ENCODE peak calls at places on chromosome X, in four cellular contexts. O is H1, E is GM12878, W is HepG2. X is an unnamed sample. For H3K9me3, the result is how much of the 10 kb centered on the place peaks cover.

GRCh38 chrX:151753313-151754041 is 18.9 kb downstream of the CNGA2 start:
- DNase-seq in O (peak), E (no peak), W (peak), X (no peak)

GRCh38 chrX:7115557-7115956 is 32.0 kb upstream of the STS start:
- DNase-seq in O (no peak), E (peak), W (no peak), X (no peak)

GRCh38 chrX:107773906-107774435 is 1.6 kb downstream of the TSC22D3 start:
- DNase-seq in O (no peak), E (no peak), W (no peak), X (no peak)

GRCh38 chrX:68881911-68882310 is 53.1 kb downstream of the EFNB1 start:
- DNase-seq in O (no peak), E (no peak), W (no peak), X (no peak)

GRCh38 chrX:43973249-43973672 is at the start of gene NDP:
- DNase-seq in O (no peak), E (no peak), W (no peak), X (no peak)

GRCh38 chrX:110341189-110342035 is 17.2 kb upstream of the RTL9 start:
- DNase-seq in O (no peak), E (no peak), W (no peak), X (no peak)

GRCh38 chrX:40261955-40262596 is 164.3 kb upstream of the BCOR start:
- DNase-seq in O (no peak), E (no peak), W (no peak), X (no peak)

GRCh38 chrX:87518504-87518903 is 902 bp downstream of the KLHL4 start:
- DNase-seq in O (no peak), E (no peak), W (no peak), X (no peak)

GRCh38 chrX:84240848-84241565 is 53.0 kb upstream of the RPS6KA6 start:
- DNase-seq in O (no peak), E (no peak), W (no peak), X (no peak)

GRCh38 chrX:13398073-13398823 is 78.4 kb upstream of the ATXN3L start:
- DNase-seq in O (no peak), E (no peak), W (peak), X (peak)

GRCh38 chrX:16671005-16671404 is 21.0 kb downstream of the S100G start:
- DNase-seq in O (no peak), E (no peak), W (peak), X (peak)

GRCh38 chrX:153460826-153461225 is 9.6 kb downstream of the HAUS7 start:
- DNase-seq in O (no peak), E (no peak), W (peak), X (no peak)

GRCh38 chrX:151393514-151393913 is 3.5 kb upstream of the VMA21 start:
- DNase-seq in O (no peak), E (no peak), W (no peak), X (peak)

GRCh38 chrX:53263597-53264094 is 17.7 kb downstream of the IQSEC2 start:
- DNase-seq in O (no peak), E (no peak), W (no peak), X (no peak)

GRCh38 chrX:20951016-20951795 is 423.0 kb upstream of the CNKSR2 start:
- DNase-seq in O (no peak), E (no peak), W (no peak), X (no peak)

GRCh38 chrX:142804085-142804484 is 221.6 kb upstream of the SPANXN4 start:
- DNase-seq in O (peak), E (no peak), W (no peak), X (no peak)

GRCh38 chrX:48676893-48677270 is 6.7 kb upstream of the WAS start:
- DNase-seq in O (no peak), E (no peak), W (no peak), X (no peak)

DNA sequence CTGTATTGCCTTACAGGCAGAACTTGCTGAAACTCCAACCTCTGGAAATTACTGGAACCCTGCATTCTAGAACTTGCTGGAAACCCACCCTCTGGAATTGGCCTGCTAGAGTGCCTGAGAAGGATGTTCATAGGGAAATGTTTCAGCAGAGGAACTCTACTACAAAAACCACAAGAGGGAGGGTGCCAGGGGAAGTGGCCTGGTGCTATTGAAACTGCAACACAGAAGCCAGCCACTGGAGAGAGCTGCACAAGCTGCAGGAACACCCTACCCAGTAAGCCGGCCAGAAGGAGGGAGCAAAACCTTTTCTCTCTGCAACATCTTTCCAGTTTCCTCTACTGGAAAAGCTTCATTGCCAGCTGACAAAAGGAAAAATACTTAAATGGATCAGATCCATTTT is 2.5 kb upstream of the BRWD3 start:
- DNase-seq in O (no peak), E (no peak), W (peak), X (no peak)
- TF ChIP-seq SUZ12 in O (no peak), E (no peak), W (no peak), X (no peak)

DNA sequence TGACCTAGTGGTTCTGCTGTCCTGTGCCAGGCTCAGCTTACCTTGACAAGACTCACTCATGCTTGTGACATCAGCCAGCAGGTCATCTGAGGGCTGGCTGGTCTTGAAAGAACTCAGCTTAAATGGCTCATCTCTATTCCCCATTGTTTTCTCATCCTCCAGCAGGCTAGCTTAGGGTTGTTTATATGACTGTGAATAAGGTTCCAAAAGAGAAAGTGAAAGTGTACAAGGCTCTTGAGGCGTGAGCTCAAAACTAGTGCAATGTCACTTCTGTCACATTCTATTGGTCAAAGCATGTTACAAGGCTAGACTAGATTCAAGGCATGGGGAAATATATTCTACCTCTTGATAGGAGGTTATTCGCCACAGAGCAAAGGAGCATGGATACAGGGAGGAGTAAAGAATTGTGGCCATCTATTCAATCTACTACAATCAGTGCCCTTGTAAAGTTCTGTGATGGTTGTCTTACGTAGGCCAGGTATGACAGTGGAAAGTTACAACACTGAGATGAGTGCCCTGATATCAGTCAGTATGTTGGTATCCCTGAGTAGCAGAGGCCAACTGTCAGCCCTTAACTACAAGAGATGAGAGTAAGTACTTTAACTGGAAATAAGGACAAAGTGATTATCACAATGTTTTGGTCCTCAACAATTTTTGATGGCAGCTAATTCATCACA is 19.8 kb upstream of the TMLHE start:
- DNase-seq in O (no peak), E (peak), W (no peak), X (no peak)
- H3K4me3 ChIP-seq in O (no peak), E (peak), W (no peak), X (no peak)

DNA sequence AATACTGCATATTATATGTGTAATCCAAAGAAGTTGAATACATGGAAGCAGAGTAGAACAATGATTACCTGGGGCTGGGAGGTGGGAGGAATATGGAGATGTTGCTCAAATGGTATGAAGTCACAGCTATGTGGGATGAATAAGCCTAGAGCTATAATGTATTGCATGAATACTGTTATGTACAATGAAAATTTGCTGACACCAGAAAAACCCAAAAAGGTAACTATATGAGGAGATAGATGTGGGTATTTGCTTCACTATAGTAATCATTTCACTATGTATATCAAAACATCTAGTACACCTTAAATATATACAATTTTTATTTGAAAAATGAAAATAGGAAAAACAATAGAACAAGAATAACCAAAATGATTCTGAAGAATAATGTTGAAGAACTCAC is 11.2 kb downstream of the PAGE3 start:
- DNase-seq in O (no peak), E (no peak), W (no peak), X (no peak)
- H3K9me3 ChIP-seq in O (under half), E (under half), W (under half), X (under half)

DNA sequence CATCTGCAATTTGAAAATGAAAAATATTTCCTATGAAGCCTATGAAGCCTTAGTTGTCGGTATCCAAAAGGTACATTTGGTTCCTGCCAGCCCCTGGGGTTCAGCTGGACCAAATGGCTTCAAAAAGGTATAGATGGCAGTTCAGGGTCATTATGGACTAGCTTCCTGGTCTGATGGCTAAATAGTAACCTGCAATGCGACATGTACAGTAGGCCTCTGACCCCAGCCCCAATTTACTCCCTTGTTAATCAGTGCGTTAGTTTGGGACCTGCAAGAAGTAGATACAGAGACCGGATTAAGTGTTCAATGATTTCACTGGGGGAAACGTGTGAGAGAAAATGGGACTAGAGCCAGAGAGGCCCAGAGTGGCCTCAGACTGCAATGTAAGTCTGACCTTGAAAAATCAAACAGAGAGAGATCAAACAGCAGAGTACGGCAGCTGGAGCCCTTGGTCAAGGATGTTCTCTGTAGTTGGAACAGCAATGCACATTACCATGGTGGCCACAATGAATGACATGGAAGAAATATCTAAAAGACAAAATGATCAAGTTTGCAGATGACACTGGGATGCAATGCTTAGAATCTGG is 115.0 kb upstream of the MBNL3 start:
- DNase-seq in O (no peak), E (no peak), W (peak), X (no peak)
- TF ChIP-seq SUZ12 in O (no peak), E (no peak), W (no peak), X (no peak)

GRCh38 chrX:41275661-41276609 is 58.0 kb upstream of the DDX3X start:
- DNase-seq in O (peak), E (no peak), W (peak), X (no peak)

GRCh38 chrX:41273638-41274037 is 60.3 kb upstream of the DDX3X start:
- DNase-seq in O (no peak), E (no peak), W (no peak), X (no peak)

GRCh38 chrX:41276661-41277506 is 57.1 kb upstream of the DDX3X start:
- DNase-seq in O (no peak), E (no peak), W (no peak), X (no peak)
- H3K4me3 ChIP-seq in O (peak), E (peak), W (peak), X (peak)

GRCh38 chrX:57681341-57681740 is 1.3 kb upstream of the NLRP2B start:
- DNase-seq in O (no peak), E (no peak), W (no peak), X (no peak)

GRCh38 chrX:57680160-57680559 is at the start of gene NLRP2B:
- DNase-seq in O (no peak), E (no peak), W (no peak), X (no peak)

GRCh38 chrX:57674861-57675260 is 5.2 kb downstream of the NLRP2B start:
- DNase-seq in O (no peak), E (no peak), W (no peak), X (no peak)

GRCh38 chrX:57678686-57679428 is 1.2 kb downstream of the NLRP2B start:
- DNase-seq in O (no peak), E (no peak), W (no peak), X (no peak)

GRCh38 chrX:57677132-57677858 is 2.8 kb downstream of the NLRP2B start:
- DNase-seq in O (no peak), E (no peak), W (no peak), X (no peak)
- H3K9me3 ChIP-seq in O (under half), E (under half), W (under half), X (under half)

DNA sequence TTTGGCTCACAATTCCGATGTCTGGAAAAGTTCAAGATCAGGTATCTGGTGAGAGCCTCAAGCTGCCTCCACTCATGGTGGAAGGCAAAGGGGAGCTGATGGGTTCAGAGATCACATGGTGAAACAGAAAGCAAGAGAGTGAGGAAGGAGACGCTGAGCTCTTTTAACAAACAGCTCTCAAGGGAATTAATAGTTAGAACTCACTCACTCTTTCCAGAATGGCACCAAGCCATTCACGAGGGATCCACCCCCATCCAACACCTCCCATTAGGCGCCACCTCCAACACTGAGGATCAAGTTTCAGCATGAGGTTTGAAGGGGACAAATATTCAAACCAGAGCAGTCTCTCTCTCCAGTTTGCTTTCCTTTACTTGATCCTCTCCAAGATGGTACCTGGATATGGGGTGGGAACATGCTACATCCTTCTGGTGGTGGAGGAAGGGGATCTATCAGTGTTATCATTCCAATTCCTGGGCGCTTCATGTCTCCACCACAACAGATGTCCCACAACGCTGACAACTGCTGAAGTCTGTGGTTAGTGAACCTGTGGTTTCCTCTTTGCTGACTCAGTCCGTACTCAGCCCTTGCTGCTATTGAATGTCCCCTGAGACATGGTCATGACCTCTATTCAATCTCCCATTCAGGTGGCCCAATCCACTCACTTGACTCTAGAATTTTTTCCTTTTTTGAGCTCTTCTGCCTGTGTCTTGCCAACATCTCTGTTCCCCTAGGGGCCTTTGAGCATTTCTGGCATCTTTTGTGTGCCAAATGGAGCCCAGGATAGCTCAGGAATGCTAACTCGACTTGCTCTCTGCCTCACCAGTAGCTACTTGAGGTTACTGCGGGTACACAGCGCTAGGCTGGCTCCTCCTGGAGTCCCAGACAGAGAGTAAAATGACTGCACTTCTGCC is 395.2 kb downstream of the MID1IP1 start:
- DNase-seq in O (no peak), E (peak), W (no peak), X (no peak)
- TF ChIP-seq SUZ12 in O (no peak), E (no peak), W (no peak), X (no peak)

DNA sequence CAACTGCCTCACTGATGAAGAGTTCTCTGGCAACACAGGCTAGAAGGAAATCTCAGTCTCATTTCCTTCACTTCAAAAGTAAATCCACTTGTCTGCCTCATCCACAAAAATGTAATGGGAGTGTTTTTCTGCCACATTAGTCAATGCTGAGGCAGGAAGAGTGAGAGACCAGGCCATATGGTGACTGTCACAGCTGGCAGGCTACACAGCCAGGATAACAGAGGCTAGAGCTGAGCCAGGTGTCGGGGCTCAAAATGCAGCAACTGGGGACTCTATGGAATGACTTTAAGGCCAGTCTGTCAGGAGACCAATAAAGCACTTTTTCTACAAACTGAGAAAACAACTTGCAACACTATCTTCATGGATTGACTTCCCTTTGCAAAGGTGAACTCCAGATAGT is 204.2 kb downstream of the GPC3 start:
- DNase-seq in O (no peak), E (no peak), W (no peak), X (no peak)
- H3K4me3 ChIP-seq in O (no peak), E (no peak), W (no peak), X (no peak)

GRCh38 chrX:100819837-100820666 is at the start of gene CSTF2:
- DNase-seq in O (peak), E (peak), W (peak), X (peak)

GRCh38 chrX:100817340-100817739 is 2.9 kb upstream of the CSTF2 start:
- DNase-seq in O (no peak), E (no peak), W (no peak), X (no peak)

GRCh38 chrX:100819534-100819836 is 706 bp upstream of the CSTF2 start:
- DNase-seq in O (no peak), E (no peak), W (no peak), X (no peak)
- H3K9me3 ChIP-seq in O (under half), E (under half), W (under half), X (under half)

X was measured in NT2/D1.